ENCODE peak calls at places on chromosomes 4 and X, in ten cellular contexts. E is mucosa of descending colon; X is psoas muscle; Y is activated T-cell treated with anti-CD3 and anti-CD28 coated beads, Interleukin-2, amount 50 U/mL, for 4 hours; G is ovary; F is lung microvascular endothelial cell; N is heart right ventricle; W is non-pigmented ciliary epithelial cell; M is testis; O is GM23248. A is an unnamed sample.

GRCh38 chrX:55778322-55778721 is 60.8 kb downstream of the RRAGB start:
- DNase-seq in F (no peak), E (no peak), M (no peak), W (no peak), Y (no peak), X (no peak), N (no peak), G (no peak), O (peak), A (no peak)

GRCh38 chr4:116275006-116275405 is 810.4 kb downstream of the TRAM1L1 start:
- DNase-seq in Y (no peak), X (no peak), O (no peak), N (no peak), M (no peak), F (no peak), W (no peak), G (no peak), E (no peak), A (no peak)

GRCh38 chrX:151393514-151393913 is 3.5 kb upstream of the VMA21 start:
- DNase-seq in X (no peak), F (peak), W (no peak), E (no peak), M (no peak), G (no peak), N (no peak), O (no peak), Y (peak), A (no peak)

GRCh38 chr4:176883108-176883550 is 90.4 kb upstream of the VEGFC start:
- DNase-seq in E (no peak), G (no peak), Y (no peak), W (peak), F (no peak), N (no peak), O (peak), X (no peak), M (no peak), A (no peak)

GRCh38 chr4:110682311-110682710 is 59.4 kb upstream of the PITX2 start:
- DNase-seq in M (no peak), W (no peak), Y (no peak), O (peak), E (no peak), F (no peak), G (no peak), X (no peak), N (no peak), A (no peak)

GRCh38 chrX:48695925-48696300 is 621 bp upstream of the SUV39H1 start:
- DNase-seq in Y (no peak), N (no peak), O (no peak), F (no peak), W (no peak), M (no peak), G (no peak), E (no peak), X (no peak), A (no peak)

GRCh38 chr4:142718981-142719380 is 127.1 kb downstream of the INPP4B start:
- DNase-seq in N (no peak), O (no peak), Y (no peak), W (no peak), M (no peak), G (no peak), X (no peak), E (no peak), F (no peak), A (no peak)

GRCh38 chrX:30312858-30313257 is 3.7 kb upstream of the NR0B1 start:
- DNase-seq in X (no peak), G (no peak), O (no peak), W (no peak), M (no peak), N (no peak), Y (no peak), F (no peak), E (no peak), A (no peak)

GRCh38 chrX:134512566-134512965 is 52.6 kb downstream of the HPRT1 start:
- DNase-seq in F (peak), W (peak), N (no peak), X (no peak), O (peak), M (no peak), G (no peak), E (no peak), Y (no peak), A (no peak)

GRCh38 chrX:132810964-132811712 is 147.3 kb downstream of the HS6ST2 start:
- DNase-seq in O (no peak), Y (no peak), W (no peak), F (no peak), X (no peak), N (no peak), G (no peak), M (no peak), E (no peak), A (no peak)

GRCh38 chrX:23334871-23335599 is 386 bp downstream of the PTCHD1 start:
- DNase-seq in Y (no peak), O (no peak), N (no peak), G (no peak), M (no peak), E (no peak), F (no peak), W (no peak), X (peak), A (peak)

GRCh38 chr4:96097040-96097607 is 257.2 kb downstream of the PDHA2 start:
- DNase-seq in E (no peak), N (no peak), M (no peak), O (no peak), G (no peak), X (no peak), Y (no peak), W (peak), F (no peak), A (no peak)

GRCh38 chr4:88063634-88064296 is 56.3 kb downstream of the PKD2 start:
- DNase-seq in X (no peak), E (no peak), Y (no peak), M (no peak), O (no peak), G (no peak), N (no peak), F (no peak), W (no peak), A (no peak)

GRCh38 chrX:102345916-102346315 is 93.9 kb downstream of the NXF2B start:
- DNase-seq in W (no peak), M (peak), G (peak), N (peak), Y (peak), E (peak), O (peak), X (peak), F (peak), A (peak)

GRCh38 chrX:13115457-13115856 is 71.0 kb upstream of the FAM9C start:
- DNase-seq in M (no peak), O (no peak), E (no peak), Y (no peak), X (no peak), N (no peak), G (no peak), W (no peak), F (no peak), A (no peak)

GRCh38 chr4:178306565-178306964 is 864.3 kb upstream of the AGA start:
- DNase-seq in G (no peak), W (no peak), X (no peak), M (no peak), O (no peak), Y (no peak), E (no peak), F (no peak), N (no peak), A (no peak)

GRCh38 chr4:151325320-151326246 is at the start of gene SH3D19:
- DNase-seq in X (peak), W (no peak), M (peak), F (peak), N (peak), G (peak), E (peak), Y (no peak), O (peak), A (peak)

GRCh38 chrX:27008486-27008885 is 454.7 kb downstream of the PPP4R3C start:
- DNase-seq in Y (no peak), M (no peak), F (no peak), O (no peak), W (no peak), N (no peak), G (no peak), X (no peak), E (no peak), A (no peak)

A was measured in right lobe of liver.